ENCODE peak calls at places on chromosomes 12 and 14, in six cellular contexts. One of them, this sample, is unnamed.

GRCh38 chr12:62801796-62802195 is 133.2 kb downstream of the PPM1H start:
- DNase-seq in endothelial cell: no peak
- DNase-seq in CD4-positive, CD25-positive, alpha-beta regulatory T cell: no peak
- DNase-seq in stimulated activated CD8-positive, alpha-beta memory T cell treated with anti-CD3 and anti-CD28 coated beads, Interleukin-4, amount 100 ng/mL, for 48 hours: no peak
- DNase-seq in stimulated activated CD4-positive, alpha-beta T cell treated with anti-CD3 and anti-CD28 coated beads, Interleukin-4, amount 100 ng/mL, for 1 hour: no peak
- DNase-seq in DMS53: no peak
- DNase-seq in this sample: no peak

GRCh38 chr12:65642006-65642695 is 182.1 kb upstream of the HMGA2 start:
- DNase-seq in endothelial cell: no peak
- DNase-seq in CD4-positive, CD25-positive, alpha-beta regulatory T cell: no peak
- DNase-seq in stimulated activated CD8-positive, alpha-beta memory T cell treated with anti-CD3 and anti-CD28 coated beads, Interleukin-4, amount 100 ng/mL, for 48 hours: no peak
- DNase-seq in stimulated activated CD4-positive, alpha-beta T cell treated with anti-CD3 and anti-CD28 coated beads, Interleukin-4, amount 100 ng/mL, for 1 hour: no peak
- DNase-seq in DMS53: no peak
- DNase-seq in this sample: no peak

GRCh38 chr14:20262642-20263128 is 23.6 kb downstream of the OR11H4 start:
- DNase-seq in endothelial cell: no peak
- DNase-seq in CD4-positive, CD25-positive, alpha-beta regulatory T cell: no peak
- DNase-seq in stimulated activated CD8-positive, alpha-beta memory T cell treated with anti-CD3 and anti-CD28 coated beads, Interleukin-4, amount 100 ng/mL, for 48 hours: no peak
- DNase-seq in stimulated activated CD4-positive, alpha-beta T cell treated with anti-CD3 and anti-CD28 coated beads, Interleukin-4, amount 100 ng/mL, for 1 hour: no peak
- DNase-seq in DMS53: no peak
- DNase-seq in this sample: peak

GRCh38 chr12:100564090-100564489 is 9.4 kb upstream of the GAS2L3 start:
- DNase-seq in endothelial cell: no peak
- DNase-seq in CD4-positive, CD25-positive, alpha-beta regulatory T cell: no peak
- DNase-seq in stimulated activated CD8-positive, alpha-beta memory T cell treated with anti-CD3 and anti-CD28 coated beads, Interleukin-4, amount 100 ng/mL, for 48 hours: no peak
- DNase-seq in stimulated activated CD4-positive, alpha-beta T cell treated with anti-CD3 and anti-CD28 coated beads, Interleukin-4, amount 100 ng/mL, for 1 hour: no peak
- DNase-seq in DMS53: no peak
- DNase-seq in this sample: no peak

GRCh38 chr12:100987552-100988277 is 193.1 kb downstream of the ANO4 start:
- DNase-seq in endothelial cell: peak
- DNase-seq in CD4-positive, CD25-positive, alpha-beta regulatory T cell: no peak
- DNase-seq in stimulated activated CD8-positive, alpha-beta memory T cell treated with anti-CD3 and anti-CD28 coated beads, Interleukin-4, amount 100 ng/mL, for 48 hours: no peak
- DNase-seq in stimulated activated CD4-positive, alpha-beta T cell treated with anti-CD3 and anti-CD28 coated beads, Interleukin-4, amount 100 ng/mL, for 1 hour: no peak
- DNase-seq in DMS53: peak
- DNase-seq in this sample: peak

GRCh38 chr14:51219473-51220448 is 20.3 kb upstream of the TMX1 start:
- DNase-seq in endothelial cell: no peak
- DNase-seq in CD4-positive, CD25-positive, alpha-beta regulatory T cell: no peak
- DNase-seq in stimulated activated CD8-positive, alpha-beta memory T cell treated with anti-CD3 and anti-CD28 coated beads, Interleukin-4, amount 100 ng/mL, for 48 hours: no peak
- DNase-seq in stimulated activated CD4-positive, alpha-beta T cell treated with anti-CD3 and anti-CD28 coated beads, Interleukin-4, amount 100 ng/mL, for 1 hour: no peak
- DNase-seq in DMS53: peak
- DNase-seq in this sample: peak

GRCh38 chr12:84397279-84397678 is 515.3 kb downstream of the SLC6A15 start:
- DNase-seq in endothelial cell: no peak
- DNase-seq in CD4-positive, CD25-positive, alpha-beta regulatory T cell: no peak
- DNase-seq in stimulated activated CD8-positive, alpha-beta memory T cell treated with anti-CD3 and anti-CD28 coated beads, Interleukin-4, amount 100 ng/mL, for 48 hours: no peak
- DNase-seq in stimulated activated CD4-positive, alpha-beta T cell treated with anti-CD3 and anti-CD28 coated beads, Interleukin-4, amount 100 ng/mL, for 1 hour: no peak
- DNase-seq in DMS53: peak
- DNase-seq in this sample: peak

GRCh38 chr14:92927396-92928257 is 4.7 kb downstream of the CHGA start:
- DNase-seq in endothelial cell: no peak
- DNase-seq in CD4-positive, CD25-positive, alpha-beta regulatory T cell: no peak
- DNase-seq in stimulated activated CD8-positive, alpha-beta memory T cell treated with anti-CD3 and anti-CD28 coated beads, Interleukin-4, amount 100 ng/mL, for 48 hours: no peak
- DNase-seq in stimulated activated CD4-positive, alpha-beta T cell treated with anti-CD3 and anti-CD28 coated beads, Interleukin-4, amount 100 ng/mL, for 1 hour: no peak
- DNase-seq in DMS53: no peak
- DNase-seq in this sample: no peak

GRCh38 chr12:10634427-10634826 is 21.0 kb upstream of the MAGOHB start:
- DNase-seq in endothelial cell: no peak
- DNase-seq in CD4-positive, CD25-positive, alpha-beta regulatory T cell: no peak
- DNase-seq in stimulated activated CD8-positive, alpha-beta memory T cell treated with anti-CD3 and anti-CD28 coated beads, Interleukin-4, amount 100 ng/mL, for 48 hours: no peak
- DNase-seq in stimulated activated CD4-positive, alpha-beta T cell treated with anti-CD3 and anti-CD28 coated beads, Interleukin-4, amount 100 ng/mL, for 1 hour: no peak
- DNase-seq in DMS53: no peak
- DNase-seq in this sample: no peak

GRCh38 chr12:85029456-85029855 is 6.6 kb downstream of the TSPAN19 start:
- DNase-seq in endothelial cell: no peak
- DNase-seq in CD4-positive, CD25-positive, alpha-beta regulatory T cell: no peak
- DNase-seq in stimulated activated CD8-positive, alpha-beta memory T cell treated with anti-CD3 and anti-CD28 coated beads, Interleukin-4, amount 100 ng/mL, for 48 hours: no peak
- DNase-seq in stimulated activated CD4-positive, alpha-beta T cell treated with anti-CD3 and anti-CD28 coated beads, Interleukin-4, amount 100 ng/mL, for 1 hour: no peak
- DNase-seq in DMS53: peak
- DNase-seq in this sample: peak

GRCh38 chr12:57765003-57765697 is 1.7 kb downstream of the CYP27B1 start:
- DNase-seq in endothelial cell: peak
- DNase-seq in CD4-positive, CD25-positive, alpha-beta regulatory T cell: peak
- DNase-seq in stimulated activated CD8-positive, alpha-beta memory T cell treated with anti-CD3 and anti-CD28 coated beads, Interleukin-4, amount 100 ng/mL, for 48 hours: peak
- DNase-seq in stimulated activated CD4-positive, alpha-beta T cell treated with anti-CD3 and anti-CD28 coated beads, Interleukin-4, amount 100 ng/mL, for 1 hour: peak
- DNase-seq in DMS53: peak
- DNase-seq in this sample: peak

GRCh38 chr12:121800694-121801600 is 2.9 kb upstream of the SETD1B start:
- DNase-seq in endothelial cell: no peak
- DNase-seq in CD4-positive, CD25-positive, alpha-beta regulatory T cell: peak
- DNase-seq in stimulated activated CD8-positive, alpha-beta memory T cell treated with anti-CD3 and anti-CD28 coated beads, Interleukin-4, amount 100 ng/mL, for 48 hours: peak
- DNase-seq in stimulated activated CD4-positive, alpha-beta T cell treated with anti-CD3 and anti-CD28 coated beads, Interleukin-4, amount 100 ng/mL, for 1 hour: peak
- DNase-seq in DMS53: peak
- DNase-seq in this sample: peak

GRCh38 chr12:132219323-132219722 is 75.1 kb downstream of the NOC4L start:
- DNase-seq in endothelial cell: no peak
- DNase-seq in CD4-positive, CD25-positive, alpha-beta regulatory T cell: no peak
- DNase-seq in stimulated activated CD8-positive, alpha-beta memory T cell treated with anti-CD3 and anti-CD28 coated beads, Interleukin-4, amount 100 ng/mL, for 48 hours: no peak
- DNase-seq in stimulated activated CD4-positive, alpha-beta T cell treated with anti-CD3 and anti-CD28 coated beads, Interleukin-4, amount 100 ng/mL, for 1 hour: no peak
- DNase-seq in DMS53: no peak
- DNase-seq in this sample: peak

This sample was measured in NCI-H69.